ENCODE peak calls at places on chromosomes 4 and X, in six cellular contexts. Q, R, P, F, E and A are unnamed samples.
A peak's percentile ranks its signal among the peaks of the same experiment; 100 is the strongest.

GRCh38 chr4:16750216-16750615 is 148.2 kb downstream of the LDB2 start:
- DNase-seq in F (no peak), E (no peak), R (no peak), P (no peak), Q (no peak), A (no peak)

GRCh38 chrX:130786030-130786429 is 117.0 kb downstream of the ENOX2 start:
- DNase-seq in E (no peak), P (no peak), R (no peak), F (no peak), Q (no peak), A (no peak)

GRCh38 chr4:67549123-67549522 is 3.8 kb upstream of the CENPC start:
- DNase-seq in F (no peak), R (peak; percentile 23), Q (no peak), P (no peak), E (no peak), A (no peak)

GRCh38 chr4:48623182-48623780 is 133.2 kb downstream of the ZAR1 start:
- DNase-seq in R (no peak), P (no peak), Q (no peak), E (no peak), F (no peak), A (no peak)

GRCh38 chrX:124619710-124620109 is 273.3 kb downstream of the SH2D1A start:
- DNase-seq in F (no peak), E (no peak), Q (no peak), R (no peak), P (no peak), A (no peak)

GRCh38 chrX:54223581-54223980 is 40.5 kb upstream of the FAM120C start:
- DNase-seq in F (no peak), P (no peak), R (no peak), E (no peak), Q (no peak), A (no peak)

GRCh38 chr4:152479428-152480026 is 56.4 kb downstream of the FBXW7 start:
- DNase-seq in E (no peak), P (no peak), R (peak; percentile 58), F (no peak), Q (no peak), A (no peak)

GRCh38 chr4:106909776-106910175 is 126.3 kb downstream of the DKK2 start:
- DNase-seq in F (no peak), Q (no peak), P (no peak), E (no peak), R (no peak), A (no peak)

GRCh38 chr4:10983274-10983673 is 298.7 kb upstream of the CLNK start:
- DNase-seq in Q (no peak), E (no peak), F (no peak), P (peak; percentile 15), R (no peak), A (no peak)

GRCh38 chrX:65985922-65986588 is 53.8 kb downstream of the VSIG4 start:
- DNase-seq in R (peak; percentile 58), Q (peak; percentile 35), P (peak; percentile 50), E (no peak), F (peak; percentile 3), A (peak; percentile 18)

GRCh38 chr4:17475481-17475880 is 36.4 kb downstream of the QDPR start:
- DNase-seq in Q (no peak), E (no peak), F (no peak), R (peak; percentile 48), P (no peak), A (no peak)

GRCh38 chr4:60726779-60727178 is 473.3 kb upstream of the ADGRL3 start:
- DNase-seq in Q (no peak), E (no peak), P (no peak), F (no peak), R (peak; percentile 6), A (no peak)

GRCh38 chr4:76300012-76300411 is 6.5 kb upstream of the STBD1 start:
- DNase-seq in E (no peak), Q (no peak), P (no peak), R (no peak), F (no peak), A (no peak)

GRCh38 chr4:87975466-87975865 is at the start of gene SPP1:
- DNase-seq in Q (peak; percentile 52), R (no peak), F (no peak), E (peak; percentile 32), P (no peak), A (no peak)

GRCh38 chr4:4599886-4600285 is 58.0 kb upstream of the STX18 start:
- DNase-seq in P (no peak), F (no peak), Q (no peak), R (no peak), E (no peak), A (no peak)

GRCh38 chr4:148441624-148441985 is 609 bp downstream of the NR3C2 start:
- DNase-seq in E (no peak), F (no peak), P (no peak), Q (peak; percentile 7), R (no peak), A (no peak)